ENCODE peak calls at places on chromosomes 5 and 9, in four cellular contexts. S is GM04504; T is stimulated activated CD8-positive, alpha-beta memory T cell treated with anti-CD3 and anti-CD28 coated beads, Interleukin-4, amount 100 ng/mL, for 48 hours; F is brain pericyte. Y is an unnamed sample.

GRCh38 chr5:53426517-53426839 is 54.0 kb upstream of the FST start:
- DNase-seq in T (no peak), F (no peak), S (no peak), Y (no peak)

GRCh38 chr9:135221951-135222631 is 134.6 kb downstream of the OLFM1 start:
- DNase-seq in S (no peak), T (no peak), F (no peak), Y (no peak)

GRCh38 chr9:129561594-129562281 is 59.2 kb downstream of the C9orf50 start:
- DNase-seq in T (no peak), S (no peak), F (no peak), Y (no peak)

GRCh38 chr5:175596818-175597217 is 61.1 kb upstream of the HRH2 start:
- DNase-seq in S (no peak), F (no peak), T (no peak), Y (no peak)

GRCh38 chr5:58710871-58711270 is 128.0 kb downstream of the RAB3C start:
- DNase-seq in F (no peak), S (no peak), T (no peak), Y (no peak)

GRCh38 chr9:95373069-95373681 is 55.7 kb upstream of the FANCC start:
- DNase-seq in F (no peak), T (no peak), S (no peak), Y (no peak)

GRCh38 chr5:134075102-134075501 is 39.4 kb upstream of the TCF7 start:
- DNase-seq in T (no peak), F (no peak), S (no peak), Y (no peak)

GRCh38 chr5:151772029-151772867 is 494 bp downstream of the G3BP1 start:
- DNase-seq in S (no peak), F (no peak), T (peak; percentile 59), Y (peak; percentile 69)

GRCh38 chr5:150489358-150490295 is 18.3 kb upstream of the NDST1 start:
- DNase-seq in F (no peak), S (no peak), T (no peak), Y (no peak)

GRCh38 chr9:109447329-109448076 is 50.6 kb downstream of the PTPN3 start:
- DNase-seq in S (no peak), T (peak; percentile 34), F (no peak), Y (no peak)

GRCh38 chr5:153807796-153808195 is 230.9 kb downstream of the FAM114A2 start:
- DNase-seq in T (no peak), S (no peak), F (no peak), Y (no peak)